ENCODE peak calls at places on chromosomes 11 and 22, in ten cellular contexts. N is NCI-H2227 treated with DMSO at 0.1 percent for 48 hours; L is PC-9; S is caudate nucleus; Z is neural crest cell; F is mucosa of descending colon; U is activated T-cell treated with anti-CD3 and anti-CD28 coated beads for 1 hour; R is Caco-2; E is activated CD4-positive, alpha-beta T cell treated with anti-CD3 and anti-CD28 coated beads, Interleukin-2, amount 50 U/mL, for 24 hours; M is posterior vena cava. T is an unnamed sample.

GRCh38 chr22:41517172-41518047 is 26.9 kb downstream of the POLR3H start:
- DNase-seq in N (peak; percentile 15), L (peak; percentile 75), S (peak; percentile 71), Z (peak; percentile 87), F (peak; percentile 87), U (peak; percentile 12), R (peak; percentile 79), E (no peak), M (no peak), T (peak; percentile 78)

GRCh38 chr11:128796275-128796674 is 70.8 kb downstream of the KCNJ1 start:
- DNase-seq in N (no peak), L (no peak), S (no peak), Z (no peak), F (no peak), U (no peak), R (no peak), E (no peak), M (no peak), T (no peak)

GRCh38 chr11:10514713-10515112 is 26.3 kb downstream of the RNF141 start:
- DNase-seq in N (no peak), L (no peak), S (no peak), Z (no peak), F (no peak), U (no peak), R (no peak), E (no peak), M (no peak), T (no peak)

GRCh38 chr11:10418259-10418949 is 36.7 kb upstream of the AMPD3 start:
- DNase-seq in N (no peak), L (no peak), S (no peak), Z (no peak), F (no peak), U (no peak), R (no peak), E (no peak), M (no peak), T (no peak)

GRCh38 chr11:62725686-62726085 is 1.6 kb downstream of the HNRNPUL2 start:
- DNase-seq in N (no peak), L (no peak), S (no peak), Z (no peak), F (no peak), U (no peak), R (peak; percentile 41), E (no peak), M (no peak), T (no peak)

GRCh38 chr11:2713069-2713468 is 13.3 kb upstream of the KCNQ1OT1 start:
- DNase-seq in N (no peak), L (no peak), S (no peak), Z (no peak), F (no peak), U (no peak), R (no peak), E (no peak), M (peak; percentile 8), T (peak; percentile 32)

GRCh38 chr22:28949788-28950187 is 66.4 kb downstream of the ZNRF3 start:
- DNase-seq in N (no peak), L (no peak), S (no peak), Z (no peak), F (no peak), U (no peak), R (no peak), E (no peak), M (no peak), T (no peak)

GRCh38 chr11:128389461-128389976 is 197.8 kb downstream of the ETS1 start:
- DNase-seq in N (no peak), L (no peak), S (no peak), Z (peak; percentile 33), F (no peak), U (no peak), R (no peak), E (no peak), M (no peak), T (peak; percentile 61)

GRCh38 chr11:16809901-16810668 is 71.6 kb downstream of the C11orf58 start:
- DNase-seq in N (no peak), L (peak; percentile 29), S (peak; percentile 73), Z (no peak), F (no peak), U (no peak), R (no peak), E (no peak), M (no peak), T (no peak)

GRCh38 chr22:28075260-28075981 is 156.4 kb upstream of the PITPNB start:
- DNase-seq in N (no peak), L (peak; percentile 0), S (no peak), Z (no peak), F (peak; percentile 29), U (no peak), R (no peak), E (no peak), M (no peak), T (no peak)

GRCh38 chr11:30333405-30333804 is 10.5 kb downstream of the ARL14EP start:
- DNase-seq in N (no peak), L (no peak), S (no peak), Z (no peak), F (no peak), U (no peak), R (peak; percentile 25), E (no peak), M (no peak), T (no peak)

GRCh38 chr11:3160252-3161031 is 4.7 kb downstream of the OSBPL5 start:
- DNase-seq in N (peak; percentile 96), L (no peak), S (peak; percentile 91), Z (peak; percentile 85), F (peak; percentile 90), U (no peak), R (no peak), E (no peak), M (peak; percentile 98), T (peak; percentile 97)

GRCh38 chr11:59102259-59102765 is 4.7 kb upstream of the FAM111B start:
- DNase-seq in N (peak; percentile 63), L (peak; percentile 11), S (peak; percentile 10), Z (peak; percentile 53), F (peak; percentile 76), U (peak; percentile 42), R (no peak), E (peak; percentile 30), M (peak; percentile 77), T (peak; percentile 71)

GRCh38 chr11:104700609-104701008 is 197.7 kb downstream of the CASP12 start:
- DNase-seq in N (no peak), L (no peak), S (no peak), Z (no peak), F (no peak), U (no peak), R (no peak), E (no peak), M (no peak), T (no peak)

GRCh38 chr11:121767433-121767832 is 314.7 kb upstream of the SORL1-AS1 start:
- DNase-seq in N (no peak), L (no peak), S (no peak), Z (no peak), F (no peak), U (no peak), R (no peak), E (no peak), M (no peak), T (no peak)

GRCh38 chr11:119320593-119321524 is 3.9 kb upstream of the MCAM start:
- DNase-seq in N (no peak), L (peak; percentile 65), S (peak; percentile 45), Z (peak; percentile 59), F (no peak), U (peak; percentile 30), R (peak; percentile 42), E (no peak), M (peak; percentile 90), T (peak; percentile 87)

GRCh38 chr22:46007003-46007847 is 30.3 kb upstream of the WNT7B start:
- DNase-seq in N (no peak), L (peak; percentile 86), S (no peak), Z (no peak), F (no peak), U (no peak), R (no peak), E (no peak), M (peak; percentile 90), T (peak; percentile 92)

GRCh38 chr11:134660416-134660815 is 248.4 kb upstream of the B3GAT1 start:
- DNase-seq in N (no peak), L (no peak), S (no peak), Z (no peak), F (no peak), U (no peak), R (no peak), E (no peak), M (no peak), T (no peak)

GRCh38 chr11:106464728-106465127 is 387.3 kb downstream of the AASDHPPT start:
- DNase-seq in N (no peak), L (no peak), S (no peak), Z (no peak), F (no peak), U (no peak), R (no peak), E (no peak), M (no peak), T (no peak)

GRCh38 chr11:11569936-11570491 is 51.8 kb downstream of the GALNT18 start:
- DNase-seq in N (no peak), L (no peak), S (no peak), Z (no peak), F (peak; percentile 55), U (no peak), R (no peak), E (no peak), M (peak; percentile 91), T (peak; percentile 85)

GRCh38 chr22:44366372-44367310 is 53.9 kb upstream of the SHISAL1 start:
- DNase-seq in N (no peak), L (no peak), S (no peak), Z (no peak), F (no peak), U (no peak), R (no peak), E (no peak), M (peak; percentile 70), T (peak; percentile 44)

T was measured in kidney.